ENCODE peak calls at places on chromosomes 13 and 19, in nine cellular contexts. O, S, T, X, N, F, H, A and K are unnamed samples. For H3K27me3, the result is how much of the 10 kb centered on the place peaks cover.

GRCh38 chr19:33032218-33032781 is 32.4 kb downstream of the RHPN2 start:
- DNase-seq in O (peak), S (no peak), T (no peak), X (no peak), N (no peak), F (no peak), H (no peak), A (no peak), K (no peak)

GRCh38 chr13:44271915-44272341 is 101.7 kb upstream of the SERP2 start:
- DNase-seq in O (no peak), S (no peak), T (no peak), X (no peak), N (peak), F (no peak), H (no peak), A (no peak), K (no peak)

GRCh38 chr13:106651442-106651841 is 83.5 kb upstream of the ARGLU1 start:
- DNase-seq in O (no peak), S (no peak), T (no peak), X (no peak), N (no peak), F (no peak), H (no peak), A (no peak), K (no peak)

GRCh38 chr19:14375582-14376291 is 5.5 kb upstream of the ADGRE5 start:
- DNase-seq in O (no peak), S (peak), T (no peak), X (no peak), N (no peak), F (no peak), H (no peak), A (no peak), K (peak)

GRCh38 chr13:81872581-81872980 is 1531.7 kb upstream of the SPRY2 start:
- DNase-seq in O (peak), S (no peak), T (no peak), X (no peak), N (no peak), F (no peak), H (peak), A (no peak), K (no peak)

GRCh38 chr13:95677564-95678386 is 836 bp downstream of the DNAJC3 start:
- DNase-seq in O (peak), S (peak), T (no peak), X (no peak), N (no peak), F (no peak), H (no peak), A (no peak), K (no peak)

GRCh38 chr13:22489771-22490170 is 691.0 kb upstream of the SGCG start:
- DNase-seq in O (no peak), S (no peak), T (no peak), X (no peak), N (no peak), F (no peak), H (no peak), A (no peak), K (no peak)

GRCh38 chr13:25840931-25841330 is 210.9 kb downstream of the SHISA2 start:
- DNase-seq in O (no peak), S (no peak), T (no peak), X (no peak), N (no peak), F (no peak), H (no peak), A (no peak), K (no peak)

GRCh38 chr19:10830941-10831779 is 4.9 kb downstream of the TMED1 start:
- DNase-seq in O (no peak), S (no peak), T (no peak), X (no peak), N (no peak), F (no peak), H (no peak), A (no peak), K (no peak)

GRCh38 chr13:32168136-32168535 is 136.6 kb downstream of the FRY start:
- DNase-seq in O (no peak), S (no peak), T (no peak), X (no peak), N (no peak), F (no peak), H (no peak), A (no peak), K (no peak)

GRCh38 chr13:34833562-34834182 is 108.4 kb upstream of the NBEA start:
- DNase-seq in O (peak), S (peak), T (no peak), X (no peak), N (no peak), F (no peak), H (peak), A (no peak), K (no peak)

GRCh38 chr13:22162889-22163288 is 492.0 kb downstream of the FGF9 start:
- DNase-seq in O (no peak), S (no peak), T (no peak), X (no peak), N (no peak), F (no peak), H (no peak), A (no peak), K (no peak)

GRCh38 chr13:76016799-76017198 is 380.7 kb downstream of the LMO7 start:
- DNase-seq in O (peak), S (peak), T (no peak), X (peak), N (no peak), F (no peak), H (peak), A (peak), K (no peak)

GRCh38 chr13:76020421-76020955 is 384.4 kb downstream of the LMO7 start:
- DNase-seq in O (no peak), S (no peak), T (no peak), X (no peak), N (no peak), F (no peak), H (no peak), A (no peak), K (no peak)

GRCh38 chr13:76023644-76024043 is 387.5 kb downstream of the LMO7 start:
- DNase-seq in O (no peak), S (peak), T (no peak), X (no peak), N (no peak), F (no peak), H (no peak), A (no peak), K (no peak)

GRCh38 chr13:76017861-76018556 is 381.9 kb downstream of the LMO7 start:
- DNase-seq in O (no peak), S (no peak), T (no peak), X (no peak), N (no peak), F (no peak), H (no peak), A (no peak), K (no peak)

DNA sequence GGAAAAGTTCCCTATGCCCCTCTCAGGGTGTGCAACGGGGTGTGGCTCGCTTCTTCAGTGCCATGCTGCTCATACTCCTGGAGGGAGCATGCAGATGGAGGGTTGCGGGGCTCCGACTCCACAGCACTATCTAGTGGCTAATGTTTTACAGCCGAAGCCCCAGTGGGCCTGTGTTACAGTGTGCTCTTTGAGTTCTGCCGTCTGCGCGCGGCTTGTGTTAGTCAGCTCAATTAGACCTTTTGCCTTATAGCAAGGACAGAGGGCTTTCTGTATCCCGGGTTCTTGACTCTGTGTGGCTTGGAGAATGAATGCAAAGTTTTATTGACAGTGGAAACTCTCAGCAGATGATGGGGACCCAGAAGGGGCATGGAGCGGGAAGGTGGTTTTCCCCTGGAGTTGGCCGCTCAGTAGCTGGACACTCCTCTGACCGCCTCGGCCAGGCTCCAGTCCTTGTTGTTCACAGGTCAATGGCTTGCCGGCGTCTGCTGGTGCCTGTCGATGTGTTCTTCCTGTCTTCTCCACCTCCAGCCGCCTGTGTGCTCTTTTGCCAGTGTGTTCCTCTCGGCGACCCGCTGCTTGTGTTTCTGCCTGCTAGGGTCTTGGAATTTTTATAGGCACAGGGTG is 383.4 kb downstream of the LMO7 start:
- DNase-seq in O (peak), S (no peak), T (no peak), X (peak), N (no peak), F (no peak), H (peak), A (peak), K (no peak)
- TF ChIP-seq CTCF in O (peak), S (no peak), T (no peak), X (no peak), N (peak), F (no peak), H (peak), A (no peak), K (no peak)

DNA sequence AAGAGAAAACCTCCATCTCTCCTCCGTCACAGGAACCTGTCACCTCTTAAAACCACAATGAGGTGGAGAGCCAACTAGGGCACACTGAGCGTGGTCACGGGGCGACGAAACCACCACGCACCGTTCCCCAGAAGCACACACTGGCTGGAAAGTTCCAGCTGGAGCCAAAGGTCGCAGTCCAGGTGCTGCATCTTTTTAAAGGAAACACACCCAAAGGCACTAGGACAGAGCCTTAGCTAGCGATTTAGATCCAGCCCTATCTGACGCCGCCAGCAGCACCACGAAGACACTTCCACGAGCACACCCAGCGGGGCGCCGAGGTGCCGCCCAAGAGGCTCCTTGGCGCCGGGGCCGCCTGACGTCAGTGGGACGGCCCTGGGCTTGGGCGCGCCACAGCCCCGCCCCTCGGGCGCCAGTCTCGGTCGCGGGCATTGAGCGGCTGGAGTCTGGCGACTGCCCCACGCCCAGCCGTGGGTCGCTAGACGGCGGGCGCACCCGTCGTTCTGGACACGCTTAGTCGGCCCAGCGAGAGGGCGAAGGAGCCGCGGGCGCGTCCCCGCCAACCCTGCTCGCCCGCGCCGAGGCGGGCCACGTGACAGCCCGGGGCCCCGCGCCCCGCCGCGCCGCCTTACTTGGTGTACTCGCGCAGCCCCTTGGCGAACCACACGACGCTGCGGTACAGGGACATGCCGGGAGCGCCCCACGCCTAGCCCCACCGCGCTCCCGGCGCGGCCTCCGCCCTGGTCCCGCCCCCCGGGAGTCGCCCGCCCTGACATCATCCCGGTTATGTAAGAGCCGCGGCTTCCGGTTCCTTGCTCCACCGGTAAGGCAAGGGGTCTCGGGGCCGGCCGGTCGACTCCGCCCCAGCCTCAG is at the start of gene DHRS12:
- DNase-seq in O (peak), S (peak), T (no peak), X (peak), N (peak), F (peak), H (peak), A (peak), K (peak)
- H3K4me3 ChIP-seq in O (peak), S (peak), T (peak), X (peak), N (peak), F (peak), H (peak), A (peak), K (peak)

DNA sequence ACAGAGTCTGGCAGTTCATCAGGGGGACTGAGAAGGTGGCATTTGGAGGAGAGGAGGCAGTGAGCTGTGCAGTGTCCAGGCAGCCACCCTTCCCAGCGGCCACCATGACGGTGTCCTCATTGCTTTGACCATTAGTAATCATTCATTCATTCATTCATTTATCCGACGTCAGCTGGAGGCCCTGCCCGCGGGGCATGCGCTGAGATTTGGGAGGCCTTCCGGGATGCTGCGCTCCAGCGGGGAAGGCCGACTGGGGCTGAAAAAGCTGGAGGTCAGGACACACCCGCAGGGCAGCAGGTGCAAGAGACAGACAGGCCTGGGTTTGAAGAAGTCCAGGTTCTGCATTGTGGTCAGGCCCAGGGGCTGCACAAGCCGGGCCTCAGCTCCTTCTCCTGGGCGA is 8.9 kb downstream of the TTYH1 start:
- DNase-seq in O (no peak), S (no peak), T (no peak), X (no peak), N (no peak), F (no peak), H (no peak), A (no peak), K (no peak)
- H3K27me3 ChIP-seq in O (under half), S (under half), T (under half), X (half or more), N (under half), F (under half), H (under half), A (half or more), K (half or more)

DNA sequence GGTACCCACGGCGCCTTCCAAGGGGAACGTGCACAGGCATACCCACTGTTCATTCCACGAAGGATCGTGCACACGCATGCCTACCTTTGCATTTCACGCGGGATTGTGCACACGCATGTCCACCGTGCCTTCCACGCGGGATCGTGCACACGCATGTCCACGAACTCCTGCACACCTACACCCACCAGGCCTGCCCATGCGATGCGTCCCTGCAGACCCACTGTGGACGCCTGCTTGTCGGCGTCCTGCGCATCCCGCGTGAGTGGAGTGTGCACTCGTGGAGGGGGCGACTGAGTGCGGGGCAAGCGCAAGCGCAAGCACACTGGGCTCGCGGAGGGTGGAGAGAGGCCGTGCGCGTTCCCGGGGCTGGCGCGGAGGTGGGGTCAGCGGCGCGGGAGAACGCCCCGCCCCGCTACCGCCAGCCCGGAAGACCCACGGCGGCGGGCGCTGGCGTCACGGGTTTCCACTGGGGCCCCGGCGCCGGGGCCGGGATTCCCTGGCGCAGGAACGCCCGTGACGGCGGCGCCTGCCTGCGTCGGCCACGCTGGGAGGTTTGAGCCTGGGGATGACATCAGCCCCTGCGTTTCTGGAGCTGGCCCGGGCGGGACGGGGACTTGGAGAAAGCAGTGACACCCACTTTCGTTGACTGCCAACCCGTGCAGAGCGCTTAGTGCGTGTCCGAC is 18.7 kb downstream of the GADD45B start:
- DNase-seq in O (peak), S (peak), T (no peak), X (peak), N (peak), F (peak), H (no peak), A (peak), K (peak)
- TF ChIP-seq CTCF in O (no peak), S (no peak), T (no peak), X (no peak), N (no peak), F (no peak), H (no peak), A (no peak), K (no peak)

GRCh38 chr13:53343345-53343744 is 314.7 kb downstream of the OLFM4 start:
- DNase-seq in O (peak), S (no peak), T (no peak), X (no peak), N (no peak), F (no peak), H (no peak), A (no peak), K (no peak)

GRCh38 chr13:53341144-53341510 is 312.5 kb downstream of the OLFM4 start:
- DNase-seq in O (no peak), S (no peak), T (no peak), X (no peak), N (no peak), F (no peak), H (no peak), A (no peak), K (no peak)

GRCh38 chr13:53340505-53341143 is 312.0 kb downstream of the OLFM4 start:
- DNase-seq in O (no peak), S (no peak), T (no peak), X (no peak), N (no peak), F (no peak), H (no peak), A (no peak), K (no peak)

GRCh38 chr13:53338760-53339159 is 310.1 kb downstream of the OLFM4 start:
- DNase-seq in O (no peak), S (no peak), T (no peak), X (no peak), N (no peak), F (no peak), H (no peak), A (no peak), K (no peak)

GRCh38 chr13:53342623-53343022 is 314.0 kb downstream of the OLFM4 start:
- DNase-seq in O (no peak), S (no peak), T (no peak), X (no peak), N (no peak), F (no peak), H (no peak), A (no peak), K (no peak)
- H3K4me3 ChIP-seq in O (no peak), S (no peak), T (no peak), X (no peak), N (no peak), F (no peak), H (no peak), A (no peak), K (no peak)

GRCh38 chr19:595326-596262 is 5.9 kb downstream of the HCN2 start:
- DNase-seq in O (peak), S (no peak), T (no peak), X (no peak), N (no peak), F (no peak), H (no peak), A (no peak), K (no peak)
- H3K27me3 ChIP-seq in O (under half), S (under half), T (under half), X (under half), N (half or more), F (under half), H (under half), A (under half), K (under half)

GRCh38 chr19:35090795-35091214 is 24.8 kb upstream of the FXYD3 start:
- DNase-seq in O (peak), S (no peak), T (no peak), X (no peak), N (no peak), F (no peak), H (no peak), A (no peak), K (no peak)
- TF ChIP-seq CTCF in O (no peak), S (no peak), T (no peak), X (no peak), N (no peak), F (peak), H (no peak), A (no peak), K (no peak)

DNA sequence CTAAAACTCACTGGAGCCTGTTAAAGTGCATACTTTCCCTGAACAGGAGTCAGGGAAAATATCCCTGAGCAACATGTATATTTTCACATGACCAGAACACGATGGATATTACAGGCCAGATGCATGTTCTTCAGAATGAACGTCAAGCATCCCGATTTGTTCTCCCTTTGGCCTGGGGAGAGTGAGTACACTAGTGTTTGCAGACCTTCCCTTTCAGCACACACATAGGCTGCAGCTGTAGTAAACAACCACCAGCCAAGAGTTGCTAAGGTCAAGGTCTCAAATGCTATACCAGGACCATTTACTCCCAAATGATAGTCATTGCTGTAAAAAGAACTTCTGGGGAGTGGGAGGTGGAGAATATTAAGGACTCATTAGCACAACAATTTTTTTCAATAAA is 3.0 kb downstream of the KLF12 start:
- DNase-seq in O (no peak), S (no peak), T (no peak), X (no peak), N (no peak), F (no peak), H (no peak), A (no peak), K (no peak)
- H3K4me3 ChIP-seq in O (no peak), S (no peak), T (peak), X (no peak), N (no peak), F (no peak), H (no peak), A (no peak), K (no peak)

GRCh38 chr13:114282143-114282685 is 813 bp downstream of the UPF3A start:
- DNase-seq in O (peak), S (peak), T (no peak), X (peak), N (no peak), F (peak), H (no peak), A (peak), K (peak)
- H3K27me3 ChIP-seq in O (under half), S (under half), T (under half), X (under half), N (under half), F (under half), H (under half), A (under half), K (under half)